ENCODE peak calls at places on chromosomes 16 and 17, in five cellular contexts. One of them, this sample, is unnamed.

GRCh38 chr17:17523001-17523713 is 27.0 kb upstream of the RASD1 start:
- DNase-seq in SK-N-SH: no peak
- DNase-seq in HCT116: no peak
- DNase-seq in GM12878: no peak
- DNase-seq in K562: no peak
- DNase-seq in this sample: no peak

GRCh38 chr17:68909066-68909465 is 46.1 kb downstream of the ABCA8 start:
- DNase-seq in GM12878: peak; percentile 16
- DNase-seq in K562: no peak
- DNase-seq in HCT116: peak; percentile 80
- DNase-seq in SK-N-SH: no peak
- DNase-seq in this sample: peak; percentile 16

GRCh38 chr17:1590031-1590746 is 27.6 kb upstream of the PITPNA start:
- DNase-seq in GM12878: no peak
- DNase-seq in HCT116: peak; percentile 86
- DNase-seq in SK-N-SH: no peak
- DNase-seq in K562: peak; percentile 52
- DNase-seq in this sample: peak; percentile 90

GRCh38 chr17:73667184-73667959 is 23.1 kb upstream of the SDK2 start:
- DNase-seq in GM12878: no peak
- DNase-seq in HCT116: no peak
- DNase-seq in SK-N-SH: peak; percentile 42
- DNase-seq in K562: no peak
- DNase-seq in this sample: no peak

GRCh38 chr17:50557265-50558029 is 3.1 kb upstream of the CACNA1G start:
- DNase-seq in GM12878: no peak
- DNase-seq in SK-N-SH: no peak
- DNase-seq in HCT116: no peak
- DNase-seq in K562: no peak
- DNase-seq in this sample: no peak

GRCh38 chr17:42878123-42878880 is 22.3 kb upstream of the G6PC1 start:
- DNase-seq in HCT116: no peak
- DNase-seq in K562: no peak
- DNase-seq in SK-N-SH: no peak
- DNase-seq in GM12878: no peak
- DNase-seq in this sample: peak; percentile 59

GRCh38 chr17:62724398-62725146 is 83.5 kb downstream of the MARCHF10 start:
- DNase-seq in K562: no peak
- DNase-seq in HCT116: no peak
- DNase-seq in SK-N-SH: no peak
- DNase-seq in GM12878: peak; percentile 91
- DNase-seq in this sample: no peak

GRCh38 chr16:11135167-11135973 is 120.6 kb downstream of the SOCS1 start:
- DNase-seq in HCT116: no peak
- DNase-seq in GM12878: no peak
- DNase-seq in K562: no peak
- DNase-seq in SK-N-SH: no peak
- DNase-seq in this sample: no peak

GRCh38 chr17:39705786-39706348 is 6.0 kb downstream of the ERBB2 start:
- DNase-seq in HCT116: peak; percentile 60
- DNase-seq in K562: no peak
- DNase-seq in GM12878: no peak
- DNase-seq in SK-N-SH: no peak
- DNase-seq in this sample: no peak

GRCh38 chr16:69234460-69234859 is 47.5 kb downstream of the SNTB2 start:
- DNase-seq in GM12878: no peak
- DNase-seq in K562: no peak
- DNase-seq in HCT116: no peak
- DNase-seq in SK-N-SH: no peak
- DNase-seq in this sample: no peak

GRCh38 chr16:28092721-28093382 is 29.3 kb upstream of the GSG1L start:
- DNase-seq in SK-N-SH: peak; percentile 60
- DNase-seq in GM12878: no peak
- DNase-seq in HCT116: no peak
- DNase-seq in K562: no peak
- DNase-seq in this sample: no peak

GRCh38 chr16:52912565-52913173 is 140.0 kb downstream of the CHD9NB start:
- DNase-seq in GM12878: peak; percentile 11
- DNase-seq in HCT116: peak; percentile 55
- DNase-seq in SK-N-SH: peak; percentile 55
- DNase-seq in K562: peak; percentile 55
- DNase-seq in this sample: peak; percentile 78

GRCh38 chr17:52027620-52028019 is 130.9 kb downstream of the CA10 start:
- DNase-seq in K562: no peak
- DNase-seq in SK-N-SH: no peak
- DNase-seq in HCT116: no peak
- DNase-seq in GM12878: no peak
- DNase-seq in this sample: no peak

GRCh38 chr17:27241346-27241946 is 52.5 kb upstream of the WSB1 start:
- DNase-seq in GM12878: no peak
- DNase-seq in K562: no peak
- DNase-seq in SK-N-SH: no peak
- DNase-seq in HCT116: peak; percentile 41
- DNase-seq in this sample: no peak

GRCh38 chr17:34582185-34582900 is 3.0 kb downstream of the TMEM132E start:
- DNase-seq in K562: no peak
- DNase-seq in HCT116: no peak
- DNase-seq in GM12878: no peak
- DNase-seq in SK-N-SH: peak; percentile 53
- DNase-seq in this sample: no peak

GRCh38 chr17:75096082-75096625 is 8.4 kb downstream of the SLC16A5 start:
- DNase-seq in GM12878: no peak
- DNase-seq in K562: peak; percentile 87
- DNase-seq in SK-N-SH: no peak
- DNase-seq in HCT116: peak; percentile 95
- DNase-seq in this sample: peak; percentile 91

GRCh38 chr17:2025622-2026309 is 632 bp upstream of the RTN4RL1 start:
- DNase-seq in HCT116: no peak
- DNase-seq in SK-N-SH: peak; percentile 93
- DNase-seq in K562: peak; percentile 59
- DNase-seq in GM12878: no peak
- DNase-seq in this sample: peak; percentile 60

GRCh38 chr16:1075546-1075945 is 3.0 kb downstream of the SSTR5 start:
- DNase-seq in K562: no peak
- DNase-seq in SK-N-SH: no peak
- DNase-seq in GM12878: no peak
- DNase-seq in HCT116: no peak
- DNase-seq in this sample: no peak

GRCh38 chr16:83898463-83899271 is at the start of gene MLYCD:
- DNase-seq in GM12878: no peak
- DNase-seq in SK-N-SH: peak; percentile 98
- DNase-seq in HCT116: peak; percentile 44
- DNase-seq in K562: peak; percentile 99
- DNase-seq in this sample: peak; percentile 76

GRCh38 chr17:56159764-56160394 is 6.6 kb downstream of the ANKFN1 start:
- DNase-seq in K562: no peak
- DNase-seq in SK-N-SH: no peak
- DNase-seq in GM12878: no peak
- DNase-seq in HCT116: no peak
- DNase-seq in this sample: no peak

GRCh38 chr16:56226187-56226586 is 34.9 kb downstream of the GNAO1 start:
- DNase-seq in HCT116: no peak
- DNase-seq in SK-N-SH: no peak
- DNase-seq in K562: no peak
- DNase-seq in GM12878: no peak
- DNase-seq in this sample: no peak

GRCh38 chr16:68417711-68418301 is 30.5 kb downstream of the SMPD3 start:
- DNase-seq in HCT116: no peak
- DNase-seq in GM12878: peak; percentile 73
- DNase-seq in K562: no peak
- DNase-seq in SK-N-SH: no peak
- DNase-seq in this sample: no peak

GRCh38 chr17:60170835-60171752 is 21.3 kb downstream of the CA4 start:
- DNase-seq in SK-N-SH: peak; percentile 7
- DNase-seq in K562: peak; percentile 5
- DNase-seq in HCT116: no peak
- DNase-seq in GM12878: no peak
- DNase-seq in this sample: no peak

GRCh38 chr16:57618306-57619132 is 9.9 kb upstream of the ADGRG1 start:
- DNase-seq in GM12878: no peak
- DNase-seq in HCT116: no peak
- DNase-seq in SK-N-SH: no peak
- DNase-seq in K562: no peak
- DNase-seq in this sample: no peak

GRCh38 chr17:76869878-76870714 is 1.9 kb downstream of the MGAT5B start:
- DNase-seq in HCT116: no peak
- DNase-seq in K562: peak; percentile 55
- DNase-seq in SK-N-SH: no peak
- DNase-seq in GM12878: no peak
- DNase-seq in this sample: no peak

GRCh38 chr16:57619606-57620315 is 8.7 kb upstream of the ADGRG1 start:
- DNase-seq in GM12878: no peak
- DNase-seq in SK-N-SH: no peak
- DNase-seq in K562: no peak
- DNase-seq in HCT116: no peak
- DNase-seq in this sample: peak; percentile 46

GRCh38 chr17:40819528-40820125 is 2.8 kb downstream of the KRT10 start:
- DNase-seq in HCT116: no peak
- DNase-seq in SK-N-SH: peak; percentile 19
- DNase-seq in K562: peak; percentile 15
- DNase-seq in GM12878: no peak
- DNase-seq in this sample: peak; percentile 28

GRCh38 chr16:86556576-86556975 is 1.5 kb upstream of the MTHFSD start:
- DNase-seq in SK-N-SH: no peak
- DNase-seq in GM12878: no peak
- DNase-seq in K562: no peak
- DNase-seq in HCT116: no peak
- DNase-seq in this sample: no peak

GRCh38 chr16:8869212-8869987 is 594 bp upstream of the CARHSP1 start:
- DNase-seq in HCT116: no peak
- DNase-seq in K562: peak; percentile 63
- DNase-seq in GM12878: no peak
- DNase-seq in SK-N-SH: peak; percentile 78
- DNase-seq in this sample: peak; percentile 65

GRCh38 chr16:89721644-89722391 is 481 bp downstream of the ZNF276 start:
- DNase-seq in GM12878: no peak
- DNase-seq in K562: peak; percentile 55
- DNase-seq in SK-N-SH: peak; percentile 75
- DNase-seq in HCT116: no peak
- DNase-seq in this sample: no peak

GRCh38 chr16:89720520-89720858 is 209 bp downstream of the VPS9D1 start:
- DNase-seq in SK-N-SH: peak; percentile 85
- DNase-seq in K562: peak; percentile 61
- DNase-seq in HCT116: no peak
- DNase-seq in GM12878: no peak
- DNase-seq in this sample: peak; percentile 66

GRCh38 chr16:89722392-89723278 is 1.3 kb downstream of the ZNF276 start:
- DNase-seq in HCT116: peak; percentile 56
- DNase-seq in GM12878: no peak
- DNase-seq in SK-N-SH: no peak
- DNase-seq in K562: no peak
- DNase-seq in this sample: no peak

GRCh38 chr16:89723279-89724250 is 2.2 kb downstream of the ZNF276 start:
- DNase-seq in K562: no peak
- DNase-seq in HCT116: no peak
- DNase-seq in GM12878: no peak
- DNase-seq in SK-N-SH: peak; percentile 54
- DNase-seq in this sample: no peak

GRCh38 chr16:89720859-89721643 is at the start of the genes VPS9D1 and ZNF276:
- DNase-seq in SK-N-SH: peak; percentile 93
- DNase-seq in HCT116: peak; percentile 60
- DNase-seq in GM12878: no peak
- DNase-seq in K562: peak; percentile 82
- DNase-seq in this sample: peak; percentile 65
- TF ChIP-seq ZBTB33 in SK-N-SH: no peak
- TF ChIP-seq ZBTB33 in HCT116: peak; percentile 57
- TF ChIP-seq ZBTB33 in GM12878: no peak
- TF ChIP-seq ZBTB33 in K562: peak; percentile 69
- TF ChIP-seq ZBTB33 in this sample: no peak

GRCh38 chr17:65208753-65209152 is 71.6 kb downstream of the RGS9 start:
- DNase-seq in SK-N-SH: no peak
- DNase-seq in K562: no peak
- DNase-seq in HCT116: no peak
- DNase-seq in GM12878: no peak
- DNase-seq in this sample: no peak

GRCh38 chr17:65198653-65199382 is 61.6 kb downstream of the RGS9 start:
- DNase-seq in SK-N-SH: peak; percentile 90
- DNase-seq in GM12878: peak; percentile 38
- DNase-seq in K562: peak; percentile 78
- DNase-seq in HCT116: peak; percentile 62
- DNase-seq in this sample: peak; percentile 47

GRCh38 chr17:65205655-65206054 is 68.5 kb downstream of the RGS9 start:
- DNase-seq in GM12878: no peak
- DNase-seq in K562: no peak
- DNase-seq in SK-N-SH: no peak
- DNase-seq in HCT116: no peak
- DNase-seq in this sample: no peak

GRCh38 chr17:65202833-65203571 is 65.8 kb downstream of the RGS9 start:
- DNase-seq in K562: no peak
- DNase-seq in SK-N-SH: no peak
- DNase-seq in GM12878: no peak
- DNase-seq in HCT116: no peak
- DNase-seq in this sample: peak; percentile 82

GRCh38 chr17:65204001-65204400 is 66.8 kb downstream of the RGS9 start:
- DNase-seq in SK-N-SH: no peak
- DNase-seq in HCT116: no peak
- DNase-seq in K562: no peak
- DNase-seq in GM12878: no peak
- DNase-seq in this sample: no peak
- TF ChIP-seq RAD21 in SK-N-SH: no peak
- TF ChIP-seq RAD21 in HCT116: no peak
- TF ChIP-seq RAD21 in K562: no peak
- TF ChIP-seq RAD21 in GM12878: no peak
- TF ChIP-seq RAD21 in this sample: no peak

DNA sequence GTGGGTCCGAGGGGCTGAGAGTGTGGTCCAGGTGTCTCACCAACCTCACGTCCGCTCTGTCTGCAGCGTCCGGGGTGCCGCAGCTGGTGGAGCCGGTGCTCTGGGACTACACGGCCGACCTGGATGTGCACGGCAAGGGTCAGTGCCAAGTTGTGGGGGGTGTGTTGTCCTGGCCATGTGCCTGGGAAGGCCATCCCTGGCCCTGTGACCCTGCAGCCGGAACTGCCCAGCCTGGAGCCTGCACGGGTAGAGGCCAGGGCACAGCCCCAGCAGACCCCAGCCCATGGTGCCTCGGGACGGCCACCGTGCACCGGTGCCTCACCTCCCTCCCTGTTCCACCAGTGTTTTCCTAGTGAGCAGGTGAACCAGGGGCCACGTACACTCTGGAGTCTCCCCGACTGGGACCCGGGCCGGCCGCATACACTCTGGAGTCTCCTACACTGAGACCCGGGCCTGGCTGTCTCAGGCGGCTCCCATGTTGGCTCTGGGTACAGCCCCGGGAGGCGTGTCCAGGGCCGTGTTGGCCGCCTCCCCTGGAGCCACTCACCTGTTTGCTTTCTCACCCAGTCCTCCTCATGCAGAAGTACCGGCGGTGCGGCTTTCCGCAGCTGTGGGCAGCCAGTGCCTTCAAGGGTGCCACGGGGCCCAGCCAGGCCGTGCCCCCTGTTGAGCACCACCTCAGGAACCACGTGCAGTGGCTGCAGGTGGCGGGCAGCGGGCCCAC is 13.8 kb downstream of the CYBC1 start:
- DNase-seq in K562: no peak
- DNase-seq in SK-N-SH: peak; percentile 41
- DNase-seq in HCT116: no peak
- DNase-seq in GM12878: no peak
- DNase-seq in this sample: no peak
- TF ChIP-seq ZBTB33 in K562: no peak
- TF ChIP-seq ZBTB33 in SK-N-SH: no peak
- TF ChIP-seq ZBTB33 in HCT116: no peak
- TF ChIP-seq ZBTB33 in GM12878: no peak
- TF ChIP-seq ZBTB33 in this sample: no peak

GRCh38 chr16:20001856-20002707 is 71.6 kb downstream of the GPR139 start:
- DNase-seq in SK-N-SH: peak; percentile 48
- DNase-seq in K562: no peak
- DNase-seq in GM12878: no peak
- DNase-seq in HCT116: no peak
- DNase-seq in this sample: peak; percentile 44
- TF ChIP-seq RAD21 in SK-N-SH: no peak
- TF ChIP-seq RAD21 in K562: no peak
- TF ChIP-seq RAD21 in GM12878: no peak
- TF ChIP-seq RAD21 in HCT116: no peak
- TF ChIP-seq RAD21 in this sample: no peak